ENCODE peak calls at places on chromosome 21, in eight cellular contexts. A is NCI-H1092; X is cardiac fibroblast; H is GM12892; D is stimulated activated CD4-positive, alpha-beta T cell treated with anti-CD3 and anti-CD28 coated beads, Interleukin-2, amount 100 ng/mL, for 4 hours; T is NCI-H69; M is fibroblast of mammary gland; G is activated CD8-positive, alpha-beta memory T cell treated with anti-CD3 and anti-CD28 coated beads for 24 hours. V is an unnamed sample.
A peak's percentile ranks its signal among the peaks of the same experiment; 100 is the strongest.

GRCh38 chr21:36325373-36326010 is 5.5 kb downstream of the MORC3 start:
- DNase-seq in A (no peak), H (no peak), M (peak; percentile 72), D (no peak), X (peak; percentile 48), G (no peak), T (no peak), V (no peak)

GRCh38 chr21:44052071-44052829 is 40.1 kb downstream of the TRAPPC10 start:
- DNase-seq in T (peak; percentile 88), A (peak; percentile 53), H (no peak), G (no peak), M (no peak), X (peak; percentile 18), D (no peak), V (no peak)

GRCh38 chr21:26715878-26716506 is 129.2 kb downstream of the ADAMTS1 start:
- DNase-seq in X (peak; percentile 69), M (peak; percentile 57), D (no peak), A (peak; percentile 40), H (peak; percentile 3), T (peak; percentile 73), G (no peak), V (peak; percentile 7)

GRCh38 chr21:39911286-39911685 is 44.0 kb downstream of the PCP4 start:
- DNase-seq in D (no peak), X (no peak), T (peak; percentile 67), A (peak; percentile 61), G (no peak), H (no peak), M (no peak), V (no peak)

GRCh38 chr21:40830836-40831235 is 16.1 kb downstream of the DSCAM start:
- DNase-seq in T (no peak), H (no peak), A (no peak), M (no peak), X (no peak), D (no peak), G (no peak), V (no peak)

GRCh38 chr21:38351961-38352521 is 95.2 kb downstream of the KCNJ15 start:
- DNase-seq in G (no peak), D (no peak), M (peak; percentile 93), H (no peak), T (peak; percentile 70), A (peak; percentile 37), X (peak; percentile 94), V (peak; percentile 54)

GRCh38 chr21:31772674-31773555 is 41.0 kb upstream of the SCAF4 start:
- DNase-seq in A (no peak), H (no peak), T (no peak), G (no peak), X (no peak), D (no peak), M (no peak), V (no peak)

GRCh38 chr21:39079617-39080016 is 103.6 kb downstream of the PSMG1 start:
- DNase-seq in X (no peak), M (peak; percentile 86), A (no peak), H (no peak), G (no peak), T (no peak), D (no peak), V (no peak)

GRCh38 chr21:45406801-45407628 is 2.0 kb downstream of the COL18A1 start:
- DNase-seq in M (peak; percentile 44), G (no peak), H (no peak), D (no peak), X (peak; percentile 33), T (no peak), A (no peak), V (no peak)

GRCh38 chr21:45436371-45437040 is 31.5 kb downstream of the COL18A1 start:
- DNase-seq in A (no peak), G (no peak), T (no peak), X (no peak), M (no peak), D (no peak), H (no peak), V (no peak)

GRCh38 chr21:17679002-17679600 is 66.4 kb upstream of the BTG3 start:
- DNase-seq in D (peak; percentile 2), X (peak; percentile 79), H (peak; percentile 13), T (peak; percentile 83), G (no peak), M (peak; percentile 76), A (peak; percentile 38), V (no peak)

GRCh38 chr21:17900281-17900989 is 81.3 kb upstream of the C21orf91 start:
- DNase-seq in T (peak; percentile 94), G (no peak), H (no peak), X (no peak), D (no peak), A (no peak), M (no peak), V (no peak)

GRCh38 chr21:42448683-42449082 is 45.0 kb downstream of the UBASH3A start:
- DNase-seq in H (no peak), X (no peak), A (no peak), T (no peak), G (no peak), M (no peak), D (no peak), V (no peak)

V was measured in MG63.